ENCODE peak calls at places on chromosome 16, in five cellular contexts. One of them, this sample, is unnamed.

GRCh38 chr16:61243954-61244353 is 792.3 kb downstream of the CDH8 start:
- DNase-seq in H1: no peak
- DNase-seq in cardiac muscle cell: no peak
- DNase-seq in tibial artery: no peak
- DNase-seq in gastrocnemius medialis: no peak
- DNase-seq in this sample: no peak

GRCh38 chr16:687499-687898 is 2.7 kb downstream of the WDR24 start:
- DNase-seq in H1: no peak
- DNase-seq in cardiac muscle cell: no peak
- DNase-seq in tibial artery: no peak
- DNase-seq in gastrocnemius medialis: no peak
- DNase-seq in this sample: no peak

GRCh38 chr16:19344224-19344801 is 58.8 kb downstream of the CLEC19A start:
- DNase-seq in H1: no peak
- DNase-seq in cardiac muscle cell: no peak
- DNase-seq in tibial artery: no peak
- DNase-seq in gastrocnemius medialis: no peak
- DNase-seq in this sample: no peak

GRCh38 chr16:71723537-71724319 is 773 bp downstream of the PHLPP2 start:
- DNase-seq in H1: peak
- DNase-seq in cardiac muscle cell: peak
- DNase-seq in tibial artery: peak
- DNase-seq in gastrocnemius medialis: peak
- DNase-seq in this sample: peak

GRCh38 chr16:48123104-48123788 is 32.5 kb downstream of the ABCC12 start:
- DNase-seq in H1: no peak
- DNase-seq in cardiac muscle cell: no peak
- DNase-seq in tibial artery: no peak
- DNase-seq in gastrocnemius medialis: no peak
- DNase-seq in this sample: peak

GRCh38 chr16:57636184-57636583 is 7.8 kb downstream of the ADGRG1 start:
- DNase-seq in H1: no peak
- DNase-seq in cardiac muscle cell: no peak
- DNase-seq in tibial artery: no peak
- DNase-seq in gastrocnemius medialis: no peak
- DNase-seq in this sample: no peak

GRCh38 chr16:73232555-73233422 is 184.9 kb upstream of the ZFHX3 start:
- DNase-seq in H1: peak
- DNase-seq in cardiac muscle cell: no peak
- DNase-seq in tibial artery: no peak
- DNase-seq in gastrocnemius medialis: no peak
- DNase-seq in this sample: peak

GRCh38 chr16:84843149-84844048 is 23.6 kb downstream of the CRISPLD2 start:
- DNase-seq in H1: no peak
- DNase-seq in cardiac muscle cell: no peak
- DNase-seq in tibial artery: no peak
- DNase-seq in gastrocnemius medialis: no peak
- DNase-seq in this sample: no peak

GRCh38 chr16:79685871-79686270 is 85.3 kb upstream of the MAF start:
- DNase-seq in H1: no peak
- DNase-seq in cardiac muscle cell: no peak
- DNase-seq in tibial artery: no peak
- DNase-seq in gastrocnemius medialis: no peak
- DNase-seq in this sample: no peak

GRCh38 chr16:19223235-19223847 is 55.3 kb downstream of the SYT17 start:
- DNase-seq in H1: peak
- DNase-seq in cardiac muscle cell: peak
- DNase-seq in tibial artery: no peak
- DNase-seq in gastrocnemius medialis: no peak
- DNase-seq in this sample: no peak

GRCh38 chr16:5490499-5490898 is 392.9 kb upstream of the EEF2KMT start:
- DNase-seq in H1: no peak
- DNase-seq in cardiac muscle cell: peak
- DNase-seq in tibial artery: no peak
- DNase-seq in gastrocnemius medialis: no peak
- DNase-seq in this sample: no peak

GRCh38 chr16:65373095-65373494 is 251.2 kb upstream of the CDH11 start:
- DNase-seq in H1: no peak
- DNase-seq in cardiac muscle cell: peak
- DNase-seq in tibial artery: no peak
- DNase-seq in gastrocnemius medialis: no peak
- DNase-seq in this sample: peak

GRCh38 chr16:57091200-57091989 is 988 bp upstream of the CPNE2 start:
- DNase-seq in H1: peak
- DNase-seq in cardiac muscle cell: peak
- DNase-seq in tibial artery: peak
- DNase-seq in gastrocnemius medialis: no peak
- DNase-seq in this sample: no peak

GRCh38 chr16:17432902-17433576 is 37.7 kb downstream of the XYLT1 start:
- DNase-seq in H1: no peak
- DNase-seq in cardiac muscle cell: no peak
- DNase-seq in tibial artery: no peak
- DNase-seq in gastrocnemius medialis: no peak
- DNase-seq in this sample: peak

GRCh38 chr16:4381072-4381934 is 9.7 kb downstream of the VASN start:
- DNase-seq in H1: no peak
- DNase-seq in cardiac muscle cell: no peak
- DNase-seq in tibial artery: peak
- DNase-seq in gastrocnemius medialis: peak
- DNase-seq in this sample: no peak
- TF ChIP-seq CTCF in H1: no peak
- TF ChIP-seq CTCF in cardiac muscle cell: no peak
- TF ChIP-seq CTCF in tibial artery: no peak
- TF ChIP-seq CTCF in gastrocnemius medialis: no peak
- TF ChIP-seq CTCF in this sample: no peak

GRCh38 chr16:28189237-28189636 is 22.5 kb downstream of the XPO6 start:
- DNase-seq in H1: no peak
- DNase-seq in cardiac muscle cell: no peak
- DNase-seq in tibial artery: no peak
- DNase-seq in gastrocnemius medialis: no peak
- DNase-seq in this sample: no peak

GRCh38 chr16:28188085-28188916 is 23.5 kb downstream of the XPO6 start:
- DNase-seq in H1: no peak
- DNase-seq in cardiac muscle cell: no peak
- DNase-seq in tibial artery: no peak
- DNase-seq in gastrocnemius medialis: no peak
- DNase-seq in this sample: peak

GRCh38 chr16:28184625-28185024 is 27.1 kb downstream of the XPO6 start:
- DNase-seq in H1: no peak
- DNase-seq in cardiac muscle cell: no peak
- DNase-seq in tibial artery: no peak
- DNase-seq in gastrocnemius medialis: no peak
- DNase-seq in this sample: no peak

GRCh38 chr16:28186752-28187151 is 25.0 kb downstream of the XPO6 start:
- DNase-seq in H1: no peak
- DNase-seq in cardiac muscle cell: no peak
- DNase-seq in tibial artery: no peak
- DNase-seq in gastrocnemius medialis: no peak
- DNase-seq in this sample: peak

GRCh38 chr16:28187595-28188004 is 24.2 kb downstream of the XPO6 start:
- DNase-seq in H1: no peak
- DNase-seq in cardiac muscle cell: no peak
- DNase-seq in tibial artery: no peak
- DNase-seq in gastrocnemius medialis: no peak
- DNase-seq in this sample: no peak
- H3K4me3 ChIP-seq in H1: no peak
- H3K4me3 ChIP-seq in cardiac muscle cell: no peak
- H3K4me3 ChIP-seq in tibial artery: no peak
- H3K4me3 ChIP-seq in gastrocnemius medialis: no peak
- H3K4me3 ChIP-seq in this sample: no peak

GRCh38 chr16:30571444-30572322 is at the start of gene ZNF688:
- DNase-seq in H1: peak
- DNase-seq in cardiac muscle cell: peak
- DNase-seq in tibial artery: peak
- DNase-seq in gastrocnemius medialis: peak
- DNase-seq in this sample: peak
- TF ChIP-seq CTCF in H1: no peak
- TF ChIP-seq CTCF in cardiac muscle cell: no peak
- TF ChIP-seq CTCF in tibial artery: peak
- TF ChIP-seq CTCF in gastrocnemius medialis: no peak
- TF ChIP-seq CTCF in this sample: no peak

DNA sequence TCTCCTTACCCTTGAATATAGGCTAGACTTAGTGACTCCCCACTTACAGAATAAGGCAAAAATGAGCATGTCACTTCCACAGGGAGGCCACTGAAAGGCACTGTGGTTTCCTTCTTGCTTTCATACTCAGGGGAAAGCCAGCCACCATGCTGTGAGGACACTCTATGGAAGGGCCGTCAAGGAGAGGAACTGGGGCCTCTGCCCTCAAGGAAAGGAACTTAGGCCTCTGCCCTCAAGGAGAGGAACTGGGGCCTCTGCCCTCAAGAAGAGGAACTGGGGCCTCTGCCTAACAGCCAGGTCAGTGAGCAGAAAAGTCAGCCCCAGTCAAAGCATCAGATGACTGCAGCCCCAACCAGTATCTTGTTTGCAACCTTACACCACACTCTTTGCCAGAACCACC is 30.1 kb downstream of the VPS35 start:
- DNase-seq in H1: no peak
- DNase-seq in cardiac muscle cell: peak
- DNase-seq in tibial artery: no peak
- DNase-seq in gastrocnemius medialis: peak
- DNase-seq in this sample: no peak
- H3K4me3 ChIP-seq in H1: no peak
- H3K4me3 ChIP-seq in cardiac muscle cell: no peak
- H3K4me3 ChIP-seq in tibial artery: no peak
- H3K4me3 ChIP-seq in gastrocnemius medialis: no peak
- H3K4me3 ChIP-seq in this sample: no peak

GRCh38 chr16:81445143-81445922 is 725 bp downstream of the CMIP start:
- DNase-seq in H1: no peak
- DNase-seq in cardiac muscle cell: peak
- DNase-seq in tibial artery: no peak
- DNase-seq in gastrocnemius medialis: no peak
- DNase-seq in this sample: peak
- TF ChIP-seq CTCF in H1: no peak
- TF ChIP-seq CTCF in cardiac muscle cell: peak
- TF ChIP-seq CTCF in tibial artery: no peak
- TF ChIP-seq CTCF in gastrocnemius medialis: no peak
- TF ChIP-seq CTCF in this sample: peak

GRCh38 chr16:49492090-49492801 is 118.6 kb downstream of the C16orf78 start:
- DNase-seq in H1: peak
- DNase-seq in cardiac muscle cell: peak
- DNase-seq in tibial artery: peak
- DNase-seq in gastrocnemius medialis: no peak
- DNase-seq in this sample: no peak

GRCh38 chr16:49490321-49490705 is 116.7 kb downstream of the C16orf78 start:
- DNase-seq in H1: no peak
- DNase-seq in cardiac muscle cell: no peak
- DNase-seq in tibial artery: peak
- DNase-seq in gastrocnemius medialis: no peak
- DNase-seq in this sample: no peak

GRCh38 chr16:49492896-49493620 is 119.5 kb downstream of the C16orf78 start:
- DNase-seq in H1: no peak
- DNase-seq in cardiac muscle cell: no peak
- DNase-seq in tibial artery: peak
- DNase-seq in gastrocnemius medialis: no peak
- DNase-seq in this sample: no peak

GRCh38 chr16:49491111-49491670 is 117.6 kb downstream of the C16orf78 start:
- DNase-seq in H1: no peak
- DNase-seq in cardiac muscle cell: no peak
- DNase-seq in tibial artery: peak
- DNase-seq in gastrocnemius medialis: no peak
- DNase-seq in this sample: no peak

GRCh38 chr16:49491736-49492089 is 118.1 kb downstream of the C16orf78 start:
- DNase-seq in H1: peak
- DNase-seq in cardiac muscle cell: peak
- DNase-seq in tibial artery: peak
- DNase-seq in gastrocnemius medialis: no peak
- DNase-seq in this sample: no peak
- H3K4me3 ChIP-seq in H1: peak
- H3K4me3 ChIP-seq in cardiac muscle cell: no peak
- H3K4me3 ChIP-seq in tibial artery: peak
- H3K4me3 ChIP-seq in gastrocnemius medialis: peak
- H3K4me3 ChIP-seq in this sample: no peak

GRCh38 chr16:87679593-87680271 is 77.4 kb downstream of the JPH3 start:
- DNase-seq in H1: no peak
- DNase-seq in cardiac muscle cell: no peak
- DNase-seq in tibial artery: no peak
- DNase-seq in gastrocnemius medialis: no peak
- DNase-seq in this sample: no peak
- TF ChIP-seq CTCF in H1: no peak
- TF ChIP-seq CTCF in cardiac muscle cell: no peak
- TF ChIP-seq CTCF in tibial artery: no peak
- TF ChIP-seq CTCF in gastrocnemius medialis: no peak
- TF ChIP-seq CTCF in this sample: no peak

DNA sequence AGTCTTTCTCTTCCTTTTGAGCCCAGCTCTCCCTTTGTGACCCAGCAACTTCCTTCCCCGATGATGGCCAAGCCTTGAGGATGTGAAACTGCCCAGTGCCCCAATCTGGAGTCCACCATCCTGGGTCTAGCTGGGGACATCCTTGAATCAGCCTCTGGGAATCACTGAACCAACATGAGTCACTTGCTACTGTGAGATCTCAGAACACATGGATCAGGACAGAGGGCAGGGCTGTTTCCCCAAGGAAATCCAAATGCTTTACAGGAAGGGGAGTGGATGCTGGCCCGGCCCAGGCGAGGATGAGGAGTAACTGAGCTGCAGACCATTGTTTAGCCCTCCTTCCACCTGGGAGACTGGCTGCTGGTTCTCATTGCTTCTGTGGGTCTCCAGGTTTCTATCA is 547.6 kb downstream of the WWOX start:
- DNase-seq in H1: no peak
- DNase-seq in cardiac muscle cell: no peak
- DNase-seq in tibial artery: no peak
- DNase-seq in gastrocnemius medialis: no peak
- DNase-seq in this sample: no peak
- H3K4me3 ChIP-seq in H1: no peak
- H3K4me3 ChIP-seq in cardiac muscle cell: no peak
- H3K4me3 ChIP-seq in tibial artery: no peak
- H3K4me3 ChIP-seq in gastrocnemius medialis: no peak
- H3K4me3 ChIP-seq in this sample: no peak

GRCh38 chr16:88003316-88003715 is 52.1 kb downstream of the BANP start:
- DNase-seq in H1: no peak
- DNase-seq in cardiac muscle cell: no peak
- DNase-seq in tibial artery: no peak
- DNase-seq in gastrocnemius medialis: no peak
- DNase-seq in this sample: no peak

GRCh38 chr16:88003736-88004135 is 52.5 kb downstream of the BANP start:
- DNase-seq in H1: no peak
- DNase-seq in cardiac muscle cell: no peak
- DNase-seq in tibial artery: peak
- DNase-seq in gastrocnemius medialis: no peak
- DNase-seq in this sample: no peak

GRCh38 chr16:88005968-88006367 is 54.7 kb downstream of the BANP start:
- DNase-seq in H1: no peak
- DNase-seq in cardiac muscle cell: no peak
- DNase-seq in tibial artery: peak
- DNase-seq in gastrocnemius medialis: no peak
- DNase-seq in this sample: no peak

GRCh38 chr16:88004391-88004790 is 53.2 kb downstream of the BANP start:
- DNase-seq in H1: no peak
- DNase-seq in cardiac muscle cell: no peak
- DNase-seq in tibial artery: peak
- DNase-seq in gastrocnemius medialis: no peak
- DNase-seq in this sample: no peak

DNA sequence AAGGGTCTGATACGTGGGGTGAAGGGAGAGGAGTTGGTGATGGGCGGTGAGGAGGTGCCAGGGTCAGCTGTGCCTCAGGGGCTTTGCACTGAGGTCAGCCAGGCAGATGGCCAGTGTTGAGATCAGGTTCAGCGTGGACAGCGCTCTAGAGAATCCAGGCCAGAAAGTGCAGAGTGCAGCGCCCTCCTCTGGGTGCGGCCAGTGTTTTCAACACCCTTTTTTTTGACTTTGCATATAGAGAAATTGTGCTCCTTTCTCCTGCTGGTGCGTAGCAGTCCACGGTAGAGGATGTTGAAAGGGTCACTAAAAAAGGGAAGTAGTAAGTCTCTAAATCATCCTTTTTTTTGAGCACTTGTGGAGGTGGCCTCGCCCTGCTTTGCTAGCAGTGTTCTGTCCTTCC is 53.9 kb downstream of the BANP start:
- DNase-seq in H1: no peak
- DNase-seq in cardiac muscle cell: peak
- DNase-seq in tibial artery: peak
- DNase-seq in gastrocnemius medialis: no peak
- DNase-seq in this sample: no peak
- TF ChIP-seq CTCF in H1: peak
- TF ChIP-seq CTCF in cardiac muscle cell: no peak
- TF ChIP-seq CTCF in tibial artery: no peak
- TF ChIP-seq CTCF in gastrocnemius medialis: no peak
- TF ChIP-seq CTCF in this sample: peak

This sample was measured in AG10803.